ENCODE peak calls at places on chromosomes 1 and 21, in six cellular contexts. One of them, this sample, is unnamed.

GRCh38 chr1:175597969-175598765 is 145.2 kb downstream of the TNR start:
- DNase-seq in pancreas: no peak
- DNase-seq in osteoblast: peak; percentile 36
- DNase-seq in endothelial cell of umbilical vein: peak; percentile 83
- DNase-seq in endodermal cell: no peak
- DNase-seq in heart right ventricle: no peak
- DNase-seq in this sample: no peak

GRCh38 chr1:202286622-202287097 is 55.1 kb downstream of the UBE2T start:
- DNase-seq in heart right ventricle: peak; percentile 64
- DNase-seq in endothelial cell of umbilical vein: peak; percentile 60
- DNase-seq in pancreas: no peak
- DNase-seq in endodermal cell: no peak
- DNase-seq in osteoblast: no peak
- DNase-seq in this sample: peak; percentile 57

GRCh38 chr1:2003564-2004131 is at the start of gene CFAP74:
- DNase-seq in heart right ventricle: peak; percentile 30
- DNase-seq in endothelial cell of umbilical vein: no peak
- DNase-seq in osteoblast: peak; percentile 95
- DNase-seq in pancreas: no peak
- DNase-seq in endodermal cell: peak; percentile 95
- DNase-seq in this sample: no peak

GRCh38 chr1:200610846-200611245 is 9.7 kb downstream of the KIF14 start:
- DNase-seq in heart right ventricle: no peak
- DNase-seq in endothelial cell of umbilical vein: no peak
- DNase-seq in endodermal cell: no peak
- DNase-seq in pancreas: no peak
- DNase-seq in osteoblast: no peak
- DNase-seq in this sample: no peak

GRCh38 chr21:31730687-31731111 is 1.2 kb downstream of the SCAF4 start:
- DNase-seq in endodermal cell: peak; percentile 88
- DNase-seq in heart right ventricle: no peak
- DNase-seq in osteoblast: peak; percentile 88
- DNase-seq in endothelial cell of umbilical vein: peak; percentile 39
- DNase-seq in pancreas: no peak
- DNase-seq in this sample: no peak

GRCh38 chr1:59967141-59967697 is 40.6 kb upstream of the CYP2J2 start:
- DNase-seq in osteoblast: peak; percentile 95
- DNase-seq in pancreas: no peak
- DNase-seq in endothelial cell of umbilical vein: peak; percentile 51
- DNase-seq in endodermal cell: no peak
- DNase-seq in heart right ventricle: no peak
- DNase-seq in this sample: no peak

GRCh38 chr1:150551049-150551783 is 2.0 kb downstream of the ADAMTSL4 start:
- DNase-seq in endothelial cell of umbilical vein: no peak
- DNase-seq in osteoblast: peak; percentile 96
- DNase-seq in heart right ventricle: no peak
- DNase-seq in endodermal cell: peak; percentile 51
- DNase-seq in pancreas: no peak
- DNase-seq in this sample: no peak

GRCh38 chr1:173603056-173603591 is at the start of gene SLC9C2:
- DNase-seq in endothelial cell of umbilical vein: peak; percentile 86
- DNase-seq in endodermal cell: no peak
- DNase-seq in heart right ventricle: peak; percentile 49
- DNase-seq in pancreas: peak; percentile 40
- DNase-seq in osteoblast: no peak
- DNase-seq in this sample: no peak

GRCh38 chr1:115828101-115829022 is 12.6 kb downstream of the NHLH2 start:
- DNase-seq in osteoblast: peak; percentile 71
- DNase-seq in endothelial cell of umbilical vein: peak; percentile 36
- DNase-seq in heart right ventricle: no peak
- DNase-seq in pancreas: peak; percentile 41
- DNase-seq in endodermal cell: peak; percentile 87
- DNase-seq in this sample: peak; percentile 24

GRCh38 chr1:204089044-204089751 is 16.3 kb downstream of the SOX13 start:
- DNase-seq in pancreas: no peak
- DNase-seq in heart right ventricle: peak; percentile 27
- DNase-seq in endodermal cell: no peak
- DNase-seq in endothelial cell of umbilical vein: peak; percentile 50
- DNase-seq in osteoblast: peak; percentile 86
- DNase-seq in this sample: peak; percentile 68

GRCh38 chr21:37696936-37697335 is 219.3 kb downstream of the KCNJ6 start:
- DNase-seq in osteoblast: no peak
- DNase-seq in pancreas: no peak
- DNase-seq in heart right ventricle: no peak
- DNase-seq in endothelial cell of umbilical vein: no peak
- DNase-seq in endodermal cell: no peak
- DNase-seq in this sample: no peak

GRCh38 chr1:174768516-174768915 is 231.2 kb upstream of the CACYBP start:
- DNase-seq in heart right ventricle: no peak
- DNase-seq in endodermal cell: no peak
- DNase-seq in endothelial cell of umbilical vein: no peak
- DNase-seq in osteoblast: no peak
- DNase-seq in pancreas: no peak
- DNase-seq in this sample: no peak

DNA sequence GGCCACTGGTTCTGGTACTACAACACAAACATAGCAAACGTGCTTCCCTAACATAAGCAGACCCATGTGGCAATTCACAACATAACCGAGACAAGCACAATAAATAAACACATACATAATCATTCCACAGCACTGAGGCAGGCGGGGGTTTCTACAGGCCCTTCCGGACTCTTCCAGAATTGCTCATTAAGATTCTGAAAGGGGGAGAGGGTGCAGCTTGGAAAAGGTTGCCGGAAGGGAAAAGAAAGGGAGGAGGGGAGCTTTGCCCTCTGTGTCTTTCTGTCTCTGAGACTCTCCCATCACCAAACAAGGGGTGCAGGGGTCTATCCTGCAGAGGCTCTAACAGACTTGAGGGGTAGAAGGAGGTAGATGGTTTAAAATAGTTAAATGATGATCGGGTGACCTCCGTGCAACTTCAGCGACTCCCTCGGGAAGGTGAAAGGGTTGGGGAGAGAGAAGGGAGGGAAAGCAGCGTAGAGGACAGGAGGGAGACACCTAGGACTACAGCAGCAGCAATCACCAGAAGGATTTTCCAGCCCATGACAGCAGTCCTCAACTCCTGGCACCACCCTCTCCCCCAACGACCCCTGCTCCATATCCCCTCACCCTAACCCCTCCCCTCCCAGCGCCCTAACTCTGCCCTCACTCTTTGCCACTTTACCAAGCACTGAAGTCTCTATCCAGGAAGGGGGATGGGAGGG is 365.4 kb upstream of the ESRRG start:
- DNase-seq in heart right ventricle: no peak
- DNase-seq in endodermal cell: peak; percentile 61
- DNase-seq in endothelial cell of umbilical vein: no peak
- DNase-seq in osteoblast: no peak
- DNase-seq in pancreas: no peak
- DNase-seq in this sample: no peak
- H3K4me3 ChIP-seq in heart right ventricle: peak overlapping the region; percentile 44
- H3K4me3 ChIP-seq in endodermal cell: peak overlapping the region; percentile 77
- H3K4me3 ChIP-seq in endothelial cell of umbilical vein: no peak overlapping the region
- H3K4me3 ChIP-seq in osteoblast: no peak overlapping the region
- H3K4me3 ChIP-seq in pancreas: no peak overlapping the region
- H3K4me3 ChIP-seq in this sample: peak overlapping the region; percentile 68

GRCh38 chr21:18840239-18840638 is 436.7 kb upstream of the TMPRSS15 start:
- DNase-seq in endothelial cell of umbilical vein: peak; percentile 6
- DNase-seq in osteoblast: no peak
- DNase-seq in endodermal cell: peak; percentile 66
- DNase-seq in heart right ventricle: no peak
- DNase-seq in pancreas: no peak
- DNase-seq in this sample: no peak
- TF ChIP-seq CTCF in endothelial cell of umbilical vein: peak; percentile 20
- TF ChIP-seq CTCF in osteoblast: no peak
- TF ChIP-seq CTCF in endodermal cell: peak; percentile 73
- TF ChIP-seq CTCF in heart right ventricle: no peak
- TF ChIP-seq CTCF in pancreas: no peak
- TF ChIP-seq CTCF in this sample: no peak

GRCh38 chr1:61448934-61449368 is 276.0 kb downstream of the TM2D1 start:
- DNase-seq in endothelial cell of umbilical vein: no peak
- DNase-seq in pancreas: no peak
- DNase-seq in heart right ventricle: peak; percentile 86
- DNase-seq in endodermal cell: no peak
- DNase-seq in osteoblast: peak; percentile 84
- DNase-seq in this sample: peak; percentile 84

GRCh38 chr1:61449410-61449809 is 275.5 kb downstream of the TM2D1 start:
- DNase-seq in heart right ventricle: no peak
- DNase-seq in endodermal cell: no peak
- DNase-seq in osteoblast: no peak
- DNase-seq in pancreas: no peak
- DNase-seq in endothelial cell of umbilical vein: no peak
- DNase-seq in this sample: no peak

GRCh38 chr1:61448017-61448383 is 276.9 kb downstream of the TM2D1 start:
- DNase-seq in endodermal cell: no peak
- DNase-seq in pancreas: no peak
- DNase-seq in osteoblast: no peak
- DNase-seq in heart right ventricle: no peak
- DNase-seq in endothelial cell of umbilical vein: no peak
- DNase-seq in this sample: no peak

GRCh38 chr1:61446531-61446991 is 278.4 kb downstream of the TM2D1 start:
- DNase-seq in pancreas: no peak
- DNase-seq in heart right ventricle: no peak
- DNase-seq in endodermal cell: no peak
- DNase-seq in osteoblast: no peak
- DNase-seq in endothelial cell of umbilical vein: peak; percentile 55
- DNase-seq in this sample: no peak

GRCh38 chr1:61447339-61448016 is 277.5 kb downstream of the TM2D1 start:
- DNase-seq in osteoblast: no peak
- DNase-seq in heart right ventricle: no peak
- DNase-seq in pancreas: no peak
- DNase-seq in endothelial cell of umbilical vein: no peak
- DNase-seq in endodermal cell: no peak
- DNase-seq in this sample: no peak
- H3K4me1 ChIP-seq in osteoblast: peaks cover 11% of the 10 kb centered on the region
- H3K4me1 ChIP-seq in heart right ventricle: peaks cover 96% of the 10 kb centered on the region
- H3K4me1 ChIP-seq in pancreas: peaks cover 9% of the 10 kb centered on the region
- H3K4me1 ChIP-seq in endothelial cell of umbilical vein: peaks cover 29% of the 10 kb centered on the region
- H3K4me1 ChIP-seq in endodermal cell: peaks cover 3% of the 10 kb centered on the region
- H3K4me1 ChIP-seq in this sample: peaks cover 67% of the 10 kb centered on the region

DNA sequence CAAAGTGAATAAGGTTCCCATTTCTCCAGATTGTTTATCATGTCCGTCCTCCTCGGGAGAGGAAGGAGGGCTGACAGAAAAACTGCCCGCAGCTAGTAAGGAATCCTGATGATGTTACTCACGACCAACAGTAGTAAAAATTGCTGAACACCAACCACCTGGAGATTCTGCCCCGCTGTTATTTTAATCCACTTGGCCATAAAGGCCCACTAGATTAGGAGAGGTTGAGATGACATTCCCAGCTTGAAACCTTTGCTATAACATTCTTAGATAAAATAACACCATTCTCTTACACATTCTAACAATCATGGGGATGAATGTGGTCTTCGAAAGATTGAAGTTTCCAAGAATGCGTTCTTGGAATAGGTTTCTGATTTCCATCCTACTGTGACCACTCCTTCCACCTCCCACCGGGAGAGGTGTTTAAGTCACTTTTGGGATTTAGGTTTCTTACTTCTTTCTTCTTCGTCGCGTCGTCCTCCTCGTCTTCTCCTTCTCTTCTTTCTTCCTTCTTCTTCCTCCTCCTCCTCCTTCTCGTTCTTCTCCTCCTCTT is 1.9 kb downstream of the CACHD1 start:
- DNase-seq in heart right ventricle: no peak
- DNase-seq in pancreas: no peak
- DNase-seq in endothelial cell of umbilical vein: no peak
- DNase-seq in osteoblast: peak; percentile 91
- DNase-seq in endodermal cell: peak; percentile 55
- DNase-seq in this sample: no peak
- H3K4me3 ChIP-seq in heart right ventricle: peak overlapping the region; percentile 62
- H3K4me3 ChIP-seq in pancreas: peak overlapping the region; percentile 37
- H3K4me3 ChIP-seq in endothelial cell of umbilical vein: peak overlapping the region; percentile 53
- H3K4me3 ChIP-seq in osteoblast: peak overlapping the region; percentile 83
- H3K4me3 ChIP-seq in endodermal cell: peak overlapping the region; percentile 83
- H3K4me3 ChIP-seq in this sample: peak overlapping the region; percentile 91

GRCh38 chr1:98985687-98986086 is 19.0 kb downstream of the PLPPR5 start:
- DNase-seq in osteoblast: no peak
- DNase-seq in endodermal cell: no peak
- DNase-seq in heart right ventricle: no peak
- DNase-seq in pancreas: no peak
- DNase-seq in endothelial cell of umbilical vein: no peak
- DNase-seq in this sample: no peak

GRCh38 chr1:98988906-98989603 is 15.6 kb downstream of the PLPPR5 start:
- DNase-seq in osteoblast: no peak
- DNase-seq in pancreas: no peak
- DNase-seq in endothelial cell of umbilical vein: no peak
- DNase-seq in heart right ventricle: no peak
- DNase-seq in endodermal cell: no peak
- DNase-seq in this sample: no peak

GRCh38 chr1:98992844-98993243 is 11.8 kb downstream of the PLPPR5 start:
- DNase-seq in endodermal cell: no peak
- DNase-seq in pancreas: no peak
- DNase-seq in endothelial cell of umbilical vein: no peak
- DNase-seq in osteoblast: no peak
- DNase-seq in heart right ventricle: no peak
- DNase-seq in this sample: no peak

GRCh38 chr1:98991127-98992003 is 13.3 kb downstream of the PLPPR5 start:
- DNase-seq in endodermal cell: no peak
- DNase-seq in endothelial cell of umbilical vein: peak; percentile 83
- DNase-seq in pancreas: no peak
- DNase-seq in osteoblast: no peak
- DNase-seq in heart right ventricle: no peak
- DNase-seq in this sample: no peak
- TF ChIP-seq CTCF in endodermal cell: peak; percentile 74
- TF ChIP-seq CTCF in endothelial cell of umbilical vein: peak; percentile 22
- TF ChIP-seq CTCF in pancreas: no peak
- TF ChIP-seq CTCF in osteoblast: peak; percentile 46
- TF ChIP-seq CTCF in heart right ventricle: no peak
- TF ChIP-seq CTCF in this sample: no peak

GRCh38 chr1:226653311-226653921 is 85.7 kb downstream of the ITPKB start:
- DNase-seq in endodermal cell: no peak
- DNase-seq in endothelial cell of umbilical vein: no peak
- DNase-seq in osteoblast: no peak
- DNase-seq in heart right ventricle: no peak
- DNase-seq in pancreas: peak; percentile 9
- DNase-seq in this sample: peak; percentile 9

GRCh38 chr1:226652613-226653012 is 86.5 kb downstream of the ITPKB start:
- DNase-seq in pancreas: peak; percentile 14
- DNase-seq in endothelial cell of umbilical vein: no peak
- DNase-seq in osteoblast: no peak
- DNase-seq in heart right ventricle: no peak
- DNase-seq in endodermal cell: no peak
- DNase-seq in this sample: peak; percentile 10

GRCh38 chr1:226655251-226656163 is 83.6 kb downstream of the ITPKB start:
- DNase-seq in endothelial cell of umbilical vein: no peak
- DNase-seq in endodermal cell: peak; percentile 86
- DNase-seq in pancreas: peak; percentile 38
- DNase-seq in heart right ventricle: no peak
- DNase-seq in osteoblast: no peak
- DNase-seq in this sample: peak; percentile 19

GRCh38 chr1:226654508-226655124 is 84.5 kb downstream of the ITPKB start:
- DNase-seq in endothelial cell of umbilical vein: no peak
- DNase-seq in pancreas: peak; percentile 9
- DNase-seq in osteoblast: no peak
- DNase-seq in heart right ventricle: no peak
- DNase-seq in endodermal cell: no peak
- DNase-seq in this sample: peak; percentile 10

DNA sequence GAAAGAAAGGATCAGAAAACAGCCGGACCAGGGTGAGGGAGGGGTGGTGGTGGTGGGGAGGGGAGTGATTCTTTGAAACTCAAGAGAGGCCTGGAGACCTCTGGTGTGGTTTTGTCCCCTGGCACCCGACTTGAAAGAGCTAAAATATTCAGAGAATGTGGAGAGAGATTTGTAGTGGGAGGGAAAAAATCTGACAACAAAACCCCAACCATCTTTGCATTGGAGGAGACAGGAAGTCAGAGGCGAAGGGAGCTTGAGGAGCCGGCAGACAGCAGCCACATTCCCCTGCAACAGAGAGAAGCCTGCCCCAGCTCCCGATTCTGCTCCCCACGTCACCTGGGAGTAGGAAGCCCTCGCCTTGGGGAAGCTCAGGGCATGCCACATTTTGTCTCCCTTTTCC is 85.0 kb downstream of the ITPKB start:
- DNase-seq in endodermal cell: peak; percentile 86
- DNase-seq in endothelial cell of umbilical vein: no peak
- DNase-seq in heart right ventricle: no peak
- DNase-seq in osteoblast: no peak
- DNase-seq in pancreas: peak; percentile 3
- DNase-seq in this sample: peak; percentile 5
- H3K4me1 ChIP-seq in endodermal cell: peaks cover 24% of the 10 kb centered on the region
- H3K4me1 ChIP-seq in endothelial cell of umbilical vein: peaks cover 32% of the 10 kb centered on the region
- H3K4me1 ChIP-seq in heart right ventricle: peaks cover 14% of the 10 kb centered on the region
- H3K4me1 ChIP-seq in osteoblast: peaks cover 26% of the 10 kb centered on the region
- H3K4me1 ChIP-seq in pancreas: peaks cover 38% of the 10 kb centered on the region
- H3K4me1 ChIP-seq in this sample: peaks cover 44% of the 10 kb centered on the region

This sample was measured in psoas muscle.